ENCODE peak calls at places on chromosomes 6 and 20, in seven cellular contexts. One of them, this sample, is unnamed.

GRCh38 chr6:36682328-36683144 is 4.0 kb downstream of the CDKN1A start:
- DNase-seq in GM23248: peak
- DNase-seq in HCT116: no peak
- DNase-seq in hepatocyte: peak
- DNase-seq in OCI-LY7: peak
- DNase-seq in neural progenitor cell: no peak
- DNase-seq in MM.1S: peak
- DNase-seq in this sample: no peak

GRCh38 chr6:139409026-139409425 is 34.6 kb upstream of the CITED2 start:
- DNase-seq in GM23248: peak
- DNase-seq in HCT116: no peak
- DNase-seq in hepatocyte: no peak
- DNase-seq in OCI-LY7: no peak
- DNase-seq in neural progenitor cell: no peak
- DNase-seq in MM.1S: no peak
- DNase-seq in this sample: no peak

GRCh38 chr20:60046011-60046413 is 87.8 kb downstream of the CDH26 start:
- DNase-seq in GM23248: peak
- DNase-seq in HCT116: no peak
- DNase-seq in hepatocyte: peak
- DNase-seq in OCI-LY7: no peak
- DNase-seq in neural progenitor cell: no peak
- DNase-seq in MM.1S: no peak
- DNase-seq in this sample: no peak

GRCh38 chr20:3654326-3655031 is 8.7 kb downstream of the GFRA4 start:
- DNase-seq in GM23248: no peak
- DNase-seq in HCT116: no peak
- DNase-seq in hepatocyte: no peak
- DNase-seq in OCI-LY7: no peak
- DNase-seq in neural progenitor cell: no peak
- DNase-seq in MM.1S: no peak
- DNase-seq in this sample: peak

GRCh38 chr6:18368277-18369105 is 18.7 kb upstream of the RNF144B start:
- DNase-seq in GM23248: no peak
- DNase-seq in HCT116: no peak
- DNase-seq in hepatocyte: no peak
- DNase-seq in OCI-LY7: no peak
- DNase-seq in neural progenitor cell: no peak
- DNase-seq in MM.1S: no peak
- DNase-seq in this sample: no peak

GRCh38 chr20:24497851-24498250 is 28.4 kb downstream of the SYNDIG1 start:
- DNase-seq in GM23248: no peak
- DNase-seq in HCT116: no peak
- DNase-seq in hepatocyte: peak
- DNase-seq in OCI-LY7: no peak
- DNase-seq in neural progenitor cell: no peak
- DNase-seq in MM.1S: peak
- DNase-seq in this sample: peak

GRCh38 chr6:117829594-117830319 is 77.3 kb upstream of the SLC35F1 start:
- DNase-seq in GM23248: peak
- DNase-seq in HCT116: peak
- DNase-seq in hepatocyte: peak
- DNase-seq in OCI-LY7: no peak
- DNase-seq in neural progenitor cell: peak
- DNase-seq in MM.1S: peak
- DNase-seq in this sample: peak

GRCh38 chr6:16216501-16217155 is 21.8 kb upstream of the GMPR start:
- DNase-seq in GM23248: peak
- DNase-seq in HCT116: no peak
- DNase-seq in hepatocyte: no peak
- DNase-seq in OCI-LY7: no peak
- DNase-seq in neural progenitor cell: no peak
- DNase-seq in MM.1S: no peak
- DNase-seq in this sample: no peak

GRCh38 chr6:6629416-6629815 is 40.9 kb downstream of the LY86 start:
- DNase-seq in GM23248: peak
- DNase-seq in HCT116: no peak
- DNase-seq in hepatocyte: no peak
- DNase-seq in OCI-LY7: no peak
- DNase-seq in neural progenitor cell: no peak
- DNase-seq in MM.1S: no peak
- DNase-seq in this sample: no peak

GRCh38 chr6:134436281-134436815 is 118.4 kb upstream of the SGK1 start:
- DNase-seq in GM23248: peak
- DNase-seq in HCT116: peak
- DNase-seq in hepatocyte: peak
- DNase-seq in OCI-LY7: peak
- DNase-seq in neural progenitor cell: no peak
- DNase-seq in MM.1S: no peak
- DNase-seq in this sample: no peak

GRCh38 chr6:152484806-152485205 is 152.4 kb downstream of the SYNE1 start:
- DNase-seq in GM23248: no peak
- DNase-seq in HCT116: no peak
- DNase-seq in hepatocyte: no peak
- DNase-seq in OCI-LY7: no peak
- DNase-seq in neural progenitor cell: no peak
- DNase-seq in MM.1S: no peak
- DNase-seq in this sample: no peak

GRCh38 chr20:57092112-57092899 is 174.1 kb downstream of the BMP7 start:
- DNase-seq in GM23248: peak
- DNase-seq in HCT116: peak
- DNase-seq in hepatocyte: peak
- DNase-seq in OCI-LY7: peak
- DNase-seq in neural progenitor cell: peak
- DNase-seq in MM.1S: peak
- DNase-seq in this sample: peak

GRCh38 chr20:61937963-61938838 is 127.5 kb downstream of the TAF4 start:
- DNase-seq in GM23248: no peak
- DNase-seq in HCT116: no peak
- DNase-seq in hepatocyte: no peak
- DNase-seq in OCI-LY7: no peak
- DNase-seq in neural progenitor cell: no peak
- DNase-seq in MM.1S: no peak
- DNase-seq in this sample: no peak

GRCh38 chr20:32582659-32583580 is 2.2 kb downstream of the NOL4L start:
- DNase-seq in GM23248: peak
- DNase-seq in HCT116: no peak
- DNase-seq in hepatocyte: peak
- DNase-seq in OCI-LY7: peak
- DNase-seq in neural progenitor cell: peak
- DNase-seq in MM.1S: no peak
- DNase-seq in this sample: peak

GRCh38 chr20:32585519-32586127 is 490 bp upstream of the NOL4L start:
- DNase-seq in GM23248: peak
- DNase-seq in HCT116: no peak
- DNase-seq in hepatocyte: no peak
- DNase-seq in OCI-LY7: no peak
- DNase-seq in neural progenitor cell: peak
- DNase-seq in MM.1S: no peak
- DNase-seq in this sample: no peak

GRCh38 chr20:32581839-32582658 is 3.1 kb downstream of the NOL4L start:
- DNase-seq in GM23248: no peak
- DNase-seq in HCT116: no peak
- DNase-seq in hepatocyte: peak
- DNase-seq in OCI-LY7: no peak
- DNase-seq in neural progenitor cell: peak
- DNase-seq in MM.1S: no peak
- DNase-seq in this sample: no peak

GRCh38 chr20:32585011-32585518 is at the start of gene NOL4L:
- DNase-seq in GM23248: peak
- DNase-seq in HCT116: no peak
- DNase-seq in hepatocyte: peak
- DNase-seq in OCI-LY7: peak
- DNase-seq in neural progenitor cell: peak
- DNase-seq in MM.1S: no peak
- DNase-seq in this sample: peak

GRCh38 chr20:32583581-32584045 is 1.5 kb downstream of the NOL4L start:
- DNase-seq in GM23248: no peak
- DNase-seq in HCT116: no peak
- DNase-seq in hepatocyte: peak
- DNase-seq in OCI-LY7: peak
- DNase-seq in neural progenitor cell: peak
- DNase-seq in MM.1S: no peak
- DNase-seq in this sample: no peak
- TF ChIP-seq EZH2phosphoT487 in GM23248: no peak
- TF ChIP-seq EZH2phosphoT487 in HCT116: no peak
- TF ChIP-seq EZH2phosphoT487 in hepatocyte: no peak
- TF ChIP-seq EZH2phosphoT487 in OCI-LY7: no peak
- TF ChIP-seq EZH2phosphoT487 in neural progenitor cell: no peak
- TF ChIP-seq EZH2phosphoT487 in MM.1S: no peak
- TF ChIP-seq EZH2phosphoT487 in this sample: no peak

GRCh38 chr6:4903751-4904370 is 100.0 kb downstream of the RPP40 start:
- DNase-seq in GM23248: no peak
- DNase-seq in HCT116: no peak
- DNase-seq in hepatocyte: no peak
- DNase-seq in OCI-LY7: no peak
- DNase-seq in neural progenitor cell: peak
- DNase-seq in MM.1S: no peak
- DNase-seq in this sample: peak

GRCh38 chr6:4899249-4899648 is 104.6 kb downstream of the RPP40 start:
- DNase-seq in GM23248: no peak
- DNase-seq in HCT116: no peak
- DNase-seq in hepatocyte: no peak
- DNase-seq in OCI-LY7: no peak
- DNase-seq in neural progenitor cell: no peak
- DNase-seq in MM.1S: no peak
- DNase-seq in this sample: no peak

GRCh38 chr6:4902363-4902762 is 101.5 kb downstream of the RPP40 start:
- DNase-seq in GM23248: no peak
- DNase-seq in HCT116: no peak
- DNase-seq in hepatocyte: no peak
- DNase-seq in OCI-LY7: peak
- DNase-seq in neural progenitor cell: no peak
- DNase-seq in MM.1S: no peak
- DNase-seq in this sample: no peak

GRCh38 chr6:4904461-4904860 is 99.4 kb downstream of the RPP40 start:
- DNase-seq in GM23248: no peak
- DNase-seq in HCT116: no peak
- DNase-seq in hepatocyte: peak
- DNase-seq in OCI-LY7: no peak
- DNase-seq in neural progenitor cell: no peak
- DNase-seq in MM.1S: no peak
- DNase-seq in this sample: no peak

GRCh38 chr6:4901256-4902061 is 102.4 kb downstream of the RPP40 start:
- DNase-seq in GM23248: no peak
- DNase-seq in HCT116: no peak
- DNase-seq in hepatocyte: no peak
- DNase-seq in OCI-LY7: peak
- DNase-seq in neural progenitor cell: no peak
- DNase-seq in MM.1S: peak
- DNase-seq in this sample: no peak
- TF ChIP-seq EZH2phosphoT487 in GM23248: no peak
- TF ChIP-seq EZH2phosphoT487 in HCT116: no peak
- TF ChIP-seq EZH2phosphoT487 in hepatocyte: no peak
- TF ChIP-seq EZH2phosphoT487 in OCI-LY7: no peak
- TF ChIP-seq EZH2phosphoT487 in neural progenitor cell: no peak
- TF ChIP-seq EZH2phosphoT487 in MM.1S: no peak
- TF ChIP-seq EZH2phosphoT487 in this sample: no peak

GRCh38 chr20:7936735-7937078 is 3.6 kb downstream of the HAO1 start:
- DNase-seq in GM23248: no peak
- DNase-seq in HCT116: no peak
- DNase-seq in hepatocyte: no peak
- DNase-seq in OCI-LY7: no peak
- DNase-seq in neural progenitor cell: no peak
- DNase-seq in MM.1S: no peak
- DNase-seq in this sample: no peak

GRCh38 chr20:7940341-7940740 is at the start of gene HAO1:
- DNase-seq in GM23248: no peak
- DNase-seq in HCT116: no peak
- DNase-seq in hepatocyte: no peak
- DNase-seq in OCI-LY7: no peak
- DNase-seq in neural progenitor cell: no peak
- DNase-seq in MM.1S: no peak
- DNase-seq in this sample: no peak

GRCh38 chr20:7939663-7940062 is 595 bp downstream of the HAO1 start:
- DNase-seq in GM23248: no peak
- DNase-seq in HCT116: no peak
- DNase-seq in hepatocyte: no peak
- DNase-seq in OCI-LY7: no peak
- DNase-seq in neural progenitor cell: no peak
- DNase-seq in MM.1S: no peak
- DNase-seq in this sample: peak

GRCh38 chr20:7937328-7937727 is 2.9 kb downstream of the HAO1 start:
- DNase-seq in GM23248: no peak
- DNase-seq in HCT116: no peak
- DNase-seq in hepatocyte: no peak
- DNase-seq in OCI-LY7: no peak
- DNase-seq in neural progenitor cell: no peak
- DNase-seq in MM.1S: no peak
- DNase-seq in this sample: no peak

GRCh38 chr20:7938058-7938457 is 2.2 kb downstream of the HAO1 start:
- DNase-seq in GM23248: peak
- DNase-seq in HCT116: no peak
- DNase-seq in hepatocyte: no peak
- DNase-seq in OCI-LY7: no peak
- DNase-seq in neural progenitor cell: no peak
- DNase-seq in MM.1S: no peak
- DNase-seq in this sample: no peak
- TF ChIP-seq EZH2phosphoT487 in GM23248: no peak
- TF ChIP-seq EZH2phosphoT487 in HCT116: no peak
- TF ChIP-seq EZH2phosphoT487 in hepatocyte: no peak
- TF ChIP-seq EZH2phosphoT487 in OCI-LY7: no peak
- TF ChIP-seq EZH2phosphoT487 in neural progenitor cell: no peak
- TF ChIP-seq EZH2phosphoT487 in MM.1S: no peak
- TF ChIP-seq EZH2phosphoT487 in this sample: no peak

DNA sequence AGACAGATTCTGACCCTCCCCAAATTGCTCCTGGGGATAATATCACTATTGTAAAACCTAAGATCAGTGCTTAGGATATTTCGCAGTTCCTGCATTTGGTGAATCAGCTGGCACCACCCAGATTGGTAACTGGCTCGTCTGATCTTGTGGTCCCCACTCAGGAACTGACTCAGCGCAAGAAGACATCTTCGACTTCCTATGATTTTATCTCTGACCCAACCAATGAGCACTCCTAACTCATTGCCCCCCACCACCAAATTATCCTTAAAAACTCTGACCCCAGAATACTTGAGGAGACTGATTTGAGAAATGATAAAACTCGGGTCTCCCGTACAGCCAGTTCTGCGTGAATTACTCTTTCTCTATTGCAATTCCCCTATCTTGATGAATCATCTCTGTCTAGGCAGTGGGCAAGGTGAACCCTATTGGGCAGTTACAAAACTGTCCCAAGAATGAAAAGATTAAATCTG is 55.7 kb upstream of the PRND start:
- DNase-seq in GM23248: peak
- DNase-seq in HCT116: no peak
- DNase-seq in hepatocyte: no peak
- DNase-seq in OCI-LY7: no peak
- DNase-seq in neural progenitor cell: no peak
- DNase-seq in MM.1S: peak
- DNase-seq in this sample: no peak
- TF ChIP-seq EZH2phosphoT487 in GM23248: no peak
- TF ChIP-seq EZH2phosphoT487 in HCT116: no peak
- TF ChIP-seq EZH2phosphoT487 in hepatocyte: no peak
- TF ChIP-seq EZH2phosphoT487 in OCI-LY7: no peak
- TF ChIP-seq EZH2phosphoT487 in neural progenitor cell: no peak
- TF ChIP-seq EZH2phosphoT487 in MM.1S: no peak
- TF ChIP-seq EZH2phosphoT487 in this sample: no peak

GRCh38 chr6:141169419-141169818 is 963.3 kb upstream of the GJE1 start:
- DNase-seq in GM23248: peak
- DNase-seq in HCT116: no peak
- DNase-seq in hepatocyte: no peak
- DNase-seq in OCI-LY7: no peak
- DNase-seq in neural progenitor cell: peak
- DNase-seq in MM.1S: no peak
- DNase-seq in this sample: no peak
- TF ChIP-seq EZH2phosphoT487 in GM23248: no peak
- TF ChIP-seq EZH2phosphoT487 in HCT116: no peak
- TF ChIP-seq EZH2phosphoT487 in hepatocyte: no peak
- TF ChIP-seq EZH2phosphoT487 in OCI-LY7: no peak
- TF ChIP-seq EZH2phosphoT487 in neural progenitor cell: no peak
- TF ChIP-seq EZH2phosphoT487 in MM.1S: no peak
- TF ChIP-seq EZH2phosphoT487 in this sample: no peak